ENCODE peak calls at places on chromosome 21, in seven cellular contexts. H is HCT116, L is GM12878, Y is SK-N-SH, D is H1, T is HepG2, E is K562. U is an unnamed sample.

GRCh38 chr21:43740497-43741156 is 21.7 kb downstream of the PDXK start:
- DNase-seq in H (no peak), L (no peak), Y (peak; percentile 89), D (peak; percentile 69), T (no peak), E (no peak), U (peak; percentile 74)

GRCh38 chr21:33384851-33385331 is 18.3 kb upstream of the IFNGR2 start:
- DNase-seq in H (no peak), L (no peak), Y (no peak), D (no peak), T (no peak), E (no peak), U (no peak)

GRCh38 chr21:20789696-20790095 is 208.5 kb upstream of the NCAM2 start:
- DNase-seq in H (no peak), L (no peak), Y (no peak), D (no peak), T (no peak), E (no peak), U (no peak)

GRCh38 chr21:34807881-34808568 is 139.2 kb downstream of the CLIC6 start:
- DNase-seq in H (peak; percentile 82), L (no peak), Y (no peak), D (no peak), T (no peak), E (no peak), U (no peak)

GRCh38 chr21:25370311-25370744 is 237.0 kb downstream of the MRPL39 start:
- DNase-seq in H (no peak), L (no peak), Y (no peak), D (no peak), T (no peak), E (no peak), U (no peak)

GRCh38 chr21:33267250-33267649 is 1.1 kb downstream of the IL10RB start:
- DNase-seq in H (no peak), L (no peak), Y (no peak), D (no peak), T (no peak), E (no peak), U (no peak)

GRCh38 chr21:17386498-17386897 is 126.3 kb upstream of the CXADR start:
- DNase-seq in H (no peak), L (no peak), Y (no peak), D (no peak), T (no peak), E (no peak), U (no peak)

GRCh38 chr21:42539342-42539741 is 25.7 kb downstream of the SLC37A1 start:
- DNase-seq in H (no peak), L (no peak), Y (no peak), D (no peak), T (no peak), E (no peak), U (no peak)

GRCh38 chr21:42569732-42570301 is 56.2 kb downstream of the SLC37A1 start:
- DNase-seq in H (no peak), L (no peak), Y (no peak), D (no peak), T (no peak), E (no peak), U (no peak)

GRCh38 chr21:33691945-33692594 is 49.8 kb downstream of the ITSN1 start:
- DNase-seq in H (no peak), L (no peak), Y (no peak), D (no peak), T (no peak), E (no peak), U (no peak)

GRCh38 chr21:34123609-34124008 is 50.2 kb downstream of the MRPS6 start:
- DNase-seq in H (no peak), L (no peak), Y (no peak), D (no peak), T (no peak), E (no peak), U (no peak)

GRCh38 chr21:42376338-42376982 is 10.1 kb upstream of the TFF1 start:
- DNase-seq in H (no peak), L (no peak), Y (no peak), D (no peak), T (no peak), E (peak; percentile 78), U (peak; percentile 44)

GRCh38 chr21:18245493-18245967 is 897 bp downstream of the CHODL start:
- DNase-seq in H (no peak), L (no peak), Y (peak; percentile 8), D (peak; percentile 51), T (peak; percentile 39), E (no peak), U (peak; percentile 7)

GRCh38 chr21:19607983-19608668 is 1204.5 kb upstream of the TMPRSS15 start:
- DNase-seq in H (no peak), L (no peak), Y (no peak), D (no peak), T (no peak), E (no peak), U (no peak)

GRCh38 chr21:35386491-35387079 is 337.5 kb upstream of the RUNX1 start:
- DNase-seq in H (no peak), L (no peak), Y (no peak), D (no peak), T (no peak), E (no peak), U (no peak)

GRCh38 chr21:28336299-28336698 is 656.4 kb downstream of the LTN1 start:
- DNase-seq in H (no peak), L (no peak), Y (peak; percentile 22), D (no peak), T (peak; percentile 16), E (no peak), U (peak; percentile 48)

GRCh38 chr21:44926364-44927101 is 5.8 kb upstream of the ITGB2 start:
- DNase-seq in H (no peak), L (no peak), Y (no peak), D (no peak), T (no peak), E (no peak), U (no peak)
- TF ChIP-seq JUND in H (no peak), L (no peak), Y (no peak), D (no peak), T (no peak), E (no peak), U (no peak)

DNA sequence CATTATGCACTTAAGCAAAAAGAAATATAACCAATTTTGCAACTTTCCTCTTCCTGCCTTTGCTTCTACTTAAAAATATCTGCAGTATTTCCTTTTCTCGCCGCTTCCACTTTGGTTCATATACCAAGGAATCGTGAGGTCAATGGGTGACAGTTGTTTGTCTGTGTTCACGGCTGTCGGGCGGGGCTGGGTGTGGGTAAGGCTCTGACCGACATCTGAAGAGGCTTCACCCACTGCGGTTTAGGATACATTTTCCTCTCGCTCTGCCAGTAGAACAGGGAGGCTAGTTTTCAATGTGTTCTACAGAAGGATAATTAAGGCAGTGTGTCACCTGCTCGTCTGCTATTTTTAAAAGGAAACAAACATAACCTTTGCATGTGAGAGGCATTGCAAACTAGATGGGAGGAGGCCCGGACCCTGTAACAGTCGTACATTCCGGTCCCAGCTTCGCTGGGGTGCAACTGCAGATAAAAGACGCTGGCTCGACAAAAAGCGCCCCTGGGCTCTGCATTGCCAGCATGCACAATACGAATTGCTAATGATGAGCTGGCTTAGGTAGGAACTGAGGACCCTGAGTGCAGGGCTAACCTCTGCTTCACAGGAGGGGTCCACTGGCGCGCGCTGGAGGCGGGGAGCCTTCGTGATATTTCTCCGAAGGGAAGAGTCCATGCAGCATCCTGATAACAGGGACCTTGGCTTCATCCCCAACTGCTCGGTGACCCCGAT is 8.5 kb upstream of the ERG start:
- DNase-seq in H (no peak), L (no peak), Y (no peak), D (no peak), T (no peak), E (no peak), U (no peak)
- TF ChIP-seq JUND in H (no peak), L (no peak), Y (no peak), D (no peak), T (no peak), E (no peak), U (no peak)

GRCh38 chr21:23452384-23453083 is 2154.7 kb downstream of the MRPL39 start:
- DNase-seq in H (no peak), L (no peak), Y (no peak), D (peak; percentile 66), T (no peak), E (no peak), U (peak; percentile 79)
- TF ChIP-seq JUND in H (no peak), L (no peak), Y (no peak), D (no peak), T (no peak), E (no peak), U (no peak)

GRCh38 chr21:37665230-37666024 is 250.8 kb downstream of the KCNJ6 start:
- DNase-seq in H (no peak), L (no peak), Y (no peak), D (no peak), T (no peak), E (no peak), U (no peak)
- TF ChIP-seq JUND in H (no peak), L (no peak), Y (no peak), D (no peak), T (no peak), E (no peak), U (no peak)

U was measured in T47D.